ENCODE peak calls at places on chromosomes 4 and X, in four cellular contexts. One of them, this sample, is unnamed.

GRCh38 chr4:74453037-74453635 is 8.2 kb downstream of the AREG start:
- DNase-seq in AG04450: no peak
- DNase-seq in A549: no peak
- DNase-seq in kidney epithelial cell: no peak
- DNase-seq in this sample: no peak

GRCh38 chr4:141410839-141411238 is 190.1 kb downstream of the ZNF330 start:
- DNase-seq in AG04450: peak
- DNase-seq in A549: no peak
- DNase-seq in kidney epithelial cell: no peak
- DNase-seq in this sample: no peak

GRCh38 chr4:139502312-139502946 is 48.5 kb downstream of the RAB33B start:
- DNase-seq in AG04450: no peak
- DNase-seq in A549: no peak
- DNase-seq in kidney epithelial cell: no peak
- DNase-seq in this sample: no peak

GRCh38 chrX:108331126-108331909 is 106.9 kb downstream of the COL4A6 start:
- DNase-seq in AG04450: no peak
- DNase-seq in A549: no peak
- DNase-seq in kidney epithelial cell: no peak
- DNase-seq in this sample: no peak

GRCh38 chr4:73019462-73020047 is 50.0 kb downstream of the COX18 start:
- DNase-seq in AG04450: peak
- DNase-seq in A549: peak
- DNase-seq in kidney epithelial cell: peak
- DNase-seq in this sample: peak

GRCh38 chr4:95044204-95044848 is 286.6 kb downstream of the BMPR1B start:
- DNase-seq in AG04450: no peak
- DNase-seq in A549: no peak
- DNase-seq in kidney epithelial cell: no peak
- DNase-seq in this sample: no peak

GRCh38 chr4:98166025-98166730 is 22.9 kb upstream of the STPG2 start:
- DNase-seq in AG04450: no peak
- DNase-seq in A549: peak
- DNase-seq in kidney epithelial cell: peak
- DNase-seq in this sample: no peak

GRCh38 chr4:118112117-118112516 is 77.8 kb downstream of the NDST3 start:
- DNase-seq in AG04450: no peak
- DNase-seq in A549: no peak
- DNase-seq in kidney epithelial cell: no peak
- DNase-seq in this sample: no peak

GRCh38 chrX:155048997-155049619 is 21.8 kb downstream of the CMC4 start:
- DNase-seq in AG04450: no peak
- DNase-seq in A549: peak
- DNase-seq in kidney epithelial cell: no peak
- DNase-seq in this sample: peak

GRCh38 chr4:81651500-81651899 is 179.8 kb upstream of the RASGEF1B start:
- DNase-seq in AG04450: no peak
- DNase-seq in A549: no peak
- DNase-seq in kidney epithelial cell: no peak
- DNase-seq in this sample: peak

GRCh38 chrX:52262195-52262546 is 77.5 kb downstream of the MAGED4 start:
- DNase-seq in AG04450: no peak
- DNase-seq in A549: no peak
- DNase-seq in kidney epithelial cell: no peak
- DNase-seq in this sample: no peak

GRCh38 chr4:101953949-101954348 is 163.4 kb downstream of the BANK1 start:
- DNase-seq in AG04450: peak
- DNase-seq in A549: no peak
- DNase-seq in kidney epithelial cell: peak
- DNase-seq in this sample: no peak

GRCh38 chrX:100447563-100448397 is 37.7 kb upstream of the PCDH19 start:
- DNase-seq in AG04450: no peak
- DNase-seq in A549: peak
- DNase-seq in kidney epithelial cell: no peak
- DNase-seq in this sample: no peak

GRCh38 chr4:105619193-105619931 is 66.9 kb downstream of the ARHGEF38 start:
- DNase-seq in AG04450: no peak
- DNase-seq in A549: no peak
- DNase-seq in kidney epithelial cell: peak
- DNase-seq in this sample: no peak

GRCh38 chr4:98446499-98447375 is 185.6 kb downstream of the RAP1GDS1 start:
- DNase-seq in AG04450: no peak
- DNase-seq in A549: no peak
- DNase-seq in kidney epithelial cell: peak
- DNase-seq in this sample: peak

GRCh38 chrX:55907968-55908607 is 190.5 kb downstream of the RRAGB start:
- DNase-seq in AG04450: no peak
- DNase-seq in A549: no peak
- DNase-seq in kidney epithelial cell: no peak
- DNase-seq in this sample: peak

GRCh38 chrX:24241822-24242648 is 71.8 kb downstream of the SUPT20HL2 start:
- DNase-seq in AG04450: no peak
- DNase-seq in A549: peak
- DNase-seq in kidney epithelial cell: no peak
- DNase-seq in this sample: peak

GRCh38 chr4:1511441-1512041 is 105.3 kb upstream of the NKX1-1 start:
- DNase-seq in AG04450: no peak
- DNase-seq in A549: peak
- DNase-seq in kidney epithelial cell: no peak
- DNase-seq in this sample: peak

GRCh38 chrX:16618422-16618821 is 31.5 kb upstream of the S100G start:
- DNase-seq in AG04450: no peak
- DNase-seq in A549: no peak
- DNase-seq in kidney epithelial cell: no peak
- DNase-seq in this sample: no peak

GRCh38 chrX:121128946-121129345 is 81.5 kb downstream of the GLUD2 start:
- DNase-seq in AG04450: no peak
- DNase-seq in A549: no peak
- DNase-seq in kidney epithelial cell: no peak
- DNase-seq in this sample: no peak

GRCh38 chrX:11458175-11458574 is 165.0 kb downstream of the AMELX start:
- DNase-seq in AG04450: no peak
- DNase-seq in A549: no peak
- DNase-seq in kidney epithelial cell: no peak
- DNase-seq in this sample: no peak

GRCh38 chrX:53287493-53288138 is 6.2 kb upstream of the IQSEC2 start:
- DNase-seq in AG04450: no peak
- DNase-seq in A549: no peak
- DNase-seq in kidney epithelial cell: no peak
- DNase-seq in this sample: peak

GRCh38 chr4:7798215-7798995 is 141.3 kb downstream of the AFAP1 start:
- DNase-seq in AG04450: no peak
- DNase-seq in A549: no peak
- DNase-seq in kidney epithelial cell: no peak
- DNase-seq in this sample: no peak

GRCh38 chrX:10756365-10756915 is 136.1 kb upstream of the MID1 start:
- DNase-seq in AG04450: peak
- DNase-seq in A549: peak
- DNase-seq in kidney epithelial cell: peak
- DNase-seq in this sample: peak

GRCh38 chr4:187128226-187128625 is 404.6 kb upstream of the FAT1 start:
- DNase-seq in AG04450: no peak
- DNase-seq in A549: no peak
- DNase-seq in kidney epithelial cell: peak
- DNase-seq in this sample: no peak
- H3K4me3 ChIP-seq in AG04450: no peak
- H3K4me3 ChIP-seq in A549: no peak
- H3K4me3 ChIP-seq in kidney epithelial cell: no peak
- H3K4me3 ChIP-seq in this sample: no peak

GRCh38 chrX:1658083-1658463 is 43.2 kb downstream of the ASMT start:
- DNase-seq in AG04450: no peak
- DNase-seq in A549: no peak
- DNase-seq in kidney epithelial cell: no peak
- DNase-seq in this sample: no peak

GRCh38 chrX:1657367-1658082 is 42.7 kb downstream of the ASMT start:
- DNase-seq in AG04450: no peak
- DNase-seq in A549: no peak
- DNase-seq in kidney epithelial cell: no peak
- DNase-seq in this sample: no peak

GRCh38 chrX:1661922-1662221 is 47.0 kb downstream of the ASMT start:
- DNase-seq in AG04450: no peak
- DNase-seq in A549: no peak
- DNase-seq in kidney epithelial cell: no peak
- DNase-seq in this sample: no peak

GRCh38 chrX:1659664-1660461 is 45.0 kb downstream of the ASMT start:
- DNase-seq in AG04450: no peak
- DNase-seq in A549: no peak
- DNase-seq in kidney epithelial cell: no peak
- DNase-seq in this sample: no peak

DNA sequence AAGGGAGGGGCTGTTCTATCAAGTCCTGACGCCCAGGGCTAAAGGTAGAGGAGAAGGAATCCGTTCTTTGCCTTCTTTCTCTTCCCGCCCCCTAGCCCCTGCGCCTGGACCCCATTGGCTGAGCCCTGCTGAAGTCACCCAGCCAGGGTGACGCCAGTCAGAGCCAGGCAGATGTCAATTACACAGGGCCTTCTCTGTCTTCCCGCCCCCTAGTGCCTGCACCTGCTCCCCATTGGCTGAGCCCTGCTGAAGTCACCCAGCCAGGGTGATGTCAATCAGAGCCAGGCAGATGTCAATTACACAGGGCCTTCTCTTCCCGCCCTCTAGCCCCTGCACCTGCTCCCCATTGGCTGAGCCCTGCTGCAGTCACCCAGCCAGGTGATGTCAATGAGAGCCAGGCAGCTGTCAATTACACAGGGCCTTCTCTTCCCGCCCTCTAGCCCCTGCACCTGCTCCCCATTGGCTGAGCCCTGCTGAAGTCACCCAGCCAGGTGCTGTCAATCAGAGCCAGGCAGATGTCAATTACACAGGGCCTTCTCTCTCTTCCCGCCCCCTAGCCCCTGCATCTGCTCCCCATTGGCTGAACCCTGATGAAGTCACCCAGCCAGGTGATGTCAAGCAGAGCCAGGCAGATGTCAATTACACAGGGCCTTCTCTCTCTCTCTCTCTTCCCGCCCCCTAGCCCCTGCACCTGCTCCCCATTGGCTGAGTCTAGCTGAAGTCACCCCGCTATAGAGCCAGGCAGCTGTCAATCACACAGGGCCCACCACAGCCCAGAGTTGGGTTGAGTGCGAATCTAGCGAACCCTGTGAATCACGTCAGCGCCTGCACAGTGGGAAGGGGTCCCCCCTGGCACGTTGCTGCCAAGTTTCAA is 46.4 kb downstream of the ASMT start:
- DNase-seq in AG04450: no peak
- DNase-seq in A549: no peak
- DNase-seq in kidney epithelial cell: no peak
- DNase-seq in this sample: peak
- H3K4me3 ChIP-seq in AG04450: no peak
- H3K4me3 ChIP-seq in A549: no peak
- H3K4me3 ChIP-seq in kidney epithelial cell: no peak
- H3K4me3 ChIP-seq in this sample: peak

GRCh38 chr4:48985602-48985975 is 486 bp upstream of the CWH43 start:
- DNase-seq in AG04450: no peak
- DNase-seq in A549: no peak
- DNase-seq in kidney epithelial cell: no peak
- DNase-seq in this sample: no peak
- H3K4me3 ChIP-seq in AG04450: no peak
- H3K4me3 ChIP-seq in A549: no peak
- H3K4me3 ChIP-seq in kidney epithelial cell: peak
- H3K4me3 ChIP-seq in this sample: no peak

DNA sequence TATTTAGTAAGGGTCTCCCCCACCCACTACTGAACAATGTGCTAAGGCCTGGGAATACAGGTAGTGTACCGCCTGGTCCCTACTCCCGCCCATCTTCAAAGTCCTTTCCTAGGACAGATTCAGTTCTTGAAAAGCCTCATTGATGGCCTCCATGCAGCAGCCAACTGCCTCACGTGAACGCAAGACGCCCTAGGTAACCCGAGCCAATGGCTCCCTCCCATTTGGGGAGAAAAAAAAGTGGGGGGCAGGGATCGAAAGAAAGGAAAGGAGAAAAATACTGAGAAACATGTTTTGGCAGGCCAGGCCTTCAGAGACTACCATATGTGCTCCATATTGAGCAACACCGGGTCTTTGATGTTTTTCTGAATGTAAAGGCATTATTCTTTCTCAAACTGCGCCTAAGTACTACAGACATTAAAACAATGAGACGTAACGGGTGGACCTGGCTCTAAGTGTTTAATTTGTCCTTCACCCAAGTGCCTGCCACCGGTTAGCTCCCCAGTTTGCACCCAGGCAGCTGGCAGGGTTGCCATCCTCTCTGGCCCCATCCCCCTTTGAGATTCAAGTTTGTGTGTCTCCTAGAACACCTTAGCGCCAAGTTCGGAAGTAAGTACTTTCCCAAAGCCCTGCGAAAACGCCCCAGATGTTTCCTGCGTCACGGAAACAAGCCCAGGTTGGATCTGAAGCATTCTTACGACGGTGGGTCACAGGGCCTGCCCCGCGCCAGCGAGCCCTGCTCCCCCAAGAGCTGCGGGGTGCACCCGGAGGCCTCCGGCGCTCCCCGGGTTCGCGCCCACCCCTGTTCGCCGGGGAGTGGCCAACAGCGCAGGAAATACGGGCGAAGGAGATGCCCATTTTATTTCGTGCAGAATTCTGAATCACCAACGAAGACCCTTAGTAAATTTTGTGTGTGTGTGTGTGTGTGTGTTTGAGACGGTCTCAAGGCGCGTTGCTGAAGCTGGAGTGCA is 30.2 kb downstream of the HAND2 start:
- DNase-seq in AG04450: no peak
- DNase-seq in A549: no peak
- DNase-seq in kidney epithelial cell: no peak
- DNase-seq in this sample: no peak
- H3K4me3 ChIP-seq in AG04450: no peak
- H3K4me3 ChIP-seq in A549: no peak
- H3K4me3 ChIP-seq in kidney epithelial cell: no peak
- H3K4me3 ChIP-seq in this sample: no peak

GRCh38 chrX:21949689-21950088 is 9.2 kb downstream of the SMS start:
- DNase-seq in AG04450: no peak
- DNase-seq in A549: no peak
- DNase-seq in kidney epithelial cell: no peak
- DNase-seq in this sample: no peak

GRCh38 chrX:21948897-21949578 is 8.5 kb downstream of the SMS start:
- DNase-seq in AG04450: no peak
- DNase-seq in A549: no peak
- DNase-seq in kidney epithelial cell: no peak
- DNase-seq in this sample: no peak

GRCh38 chrX:21946925-21947641 is 6.6 kb downstream of the SMS start:
- DNase-seq in AG04450: no peak
- DNase-seq in A549: no peak
- DNase-seq in kidney epithelial cell: no peak
- DNase-seq in this sample: no peak

GRCh38 chrX:21944136-21944615 is 3.7 kb downstream of the SMS start:
- DNase-seq in AG04450: no peak
- DNase-seq in A549: no peak
- DNase-seq in kidney epithelial cell: no peak
- DNase-seq in this sample: no peak

DNA sequence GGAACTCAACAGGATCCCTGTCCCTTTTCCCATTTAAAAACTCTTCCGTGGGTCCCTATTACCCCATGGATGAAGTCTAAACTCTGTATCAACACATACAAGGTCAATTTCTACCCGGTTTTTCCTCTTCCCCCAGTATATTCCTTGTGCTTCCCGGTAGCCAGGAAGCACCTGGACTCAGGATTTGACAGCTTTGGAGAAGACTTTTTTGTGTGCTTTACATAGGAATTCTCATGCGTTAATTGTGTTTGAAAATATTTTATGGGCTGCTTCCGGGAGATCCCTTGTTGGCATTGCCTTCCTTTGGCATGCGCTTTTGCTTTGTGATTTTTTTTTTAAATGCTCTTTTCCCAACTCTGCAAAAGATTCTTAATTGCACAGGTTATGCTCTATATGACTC is 7.2 kb downstream of the SMS start:
- DNase-seq in AG04450: no peak
- DNase-seq in A549: no peak
- DNase-seq in kidney epithelial cell: no peak
- DNase-seq in this sample: no peak
- H3K4me3 ChIP-seq in AG04450: no peak
- H3K4me3 ChIP-seq in A549: no peak
- H3K4me3 ChIP-seq in kidney epithelial cell: no peak
- H3K4me3 ChIP-seq in this sample: no peak